ENCODE peak calls at places on chromosome 11, in eight cellular contexts. S, X, Q, R, A, P, H and C are unnamed samples.

GRCh38 chr11:112394304-112394703 is 133.6 kb upstream of the PLET1 start:
- DNase-seq in S (peak; percentile 1), X (no peak), Q (no peak), R (no peak), A (no peak), P (no peak), H (no peak), C (no peak)

GRCh38 chr11:65477271-65478029 is 21.4 kb upstream of the MALAT1 start:
- DNase-seq in S (peak; percentile 99), X (peak; percentile 98), Q (peak; percentile 93), R (no peak), A (peak; percentile 87), P (peak; percentile 94), H (peak; percentile 94), C (no peak)

GRCh38 chr11:67413266-67413797 is 2.1 kb upstream of the CARNS1 start:
- DNase-seq in S (no peak), X (no peak), Q (no peak), R (no peak), A (no peak), P (no peak), H (no peak), C (no peak)

GRCh38 chr11:72736452-72737069 is 15.6 kb downstream of the ARAP1 start:
- DNase-seq in S (no peak), X (no peak), Q (no peak), R (no peak), A (peak; percentile 17), P (peak; percentile 78), H (no peak), C (no peak)

GRCh38 chr11:110125632-110126031 is 32.4 kb downstream of the ZC3H12C start:
- DNase-seq in S (no peak), X (no peak), Q (no peak), R (no peak), A (no peak), P (no peak), H (no peak), C (no peak)

GRCh38 chr11:72578991-72579815 is 95.0 kb downstream of the PDE2A start:
- DNase-seq in S (no peak), X (peak; percentile 5), Q (no peak), R (no peak), A (no peak), P (no peak), H (no peak), C (no peak)

GRCh38 chr11:831132-831864 is 1.5 kb upstream of the CD151 start:
- DNase-seq in S (no peak), X (no peak), Q (no peak), R (no peak), A (no peak), P (no peak), H (no peak), C (no peak)

GRCh38 chr11:45267660-45268340 is 18.3 kb downstream of the SYT13 start:
- DNase-seq in S (no peak), X (no peak), Q (no peak), R (no peak), A (no peak), P (no peak), H (no peak), C (no peak)

GRCh38 chr11:26331911-26332571 is at the start of gene ANO3:
- DNase-seq in S (no peak), X (peak; percentile 50), Q (no peak), R (peak; percentile 54), A (no peak), P (peak; percentile 71), H (peak; percentile 92), C (no peak)

GRCh38 chr11:2523821-2524391 is 79.1 kb downstream of the KCNQ1 start:
- DNase-seq in S (peak; percentile 68), X (peak; percentile 22), Q (no peak), R (no peak), A (no peak), P (no peak), H (no peak), C (no peak)